ENCODE peak calls at places on chromosome 1, in six cellular contexts. V, U, S, C, G and Y are unnamed samples.

GRCh38 chr1:77399250-77400086 is 117.6 kb downstream of the AK5 start:
- DNase-seq in V (no peak), U (no peak), S (no peak), C (no peak), G (no peak), Y (no peak)

GRCh38 chr1:13786541-13786940 is 86.6 kb downstream of the PRDM2 start:
- DNase-seq in V (no peak), U (no peak), S (no peak), C (no peak), G (no peak), Y (no peak)

GRCh38 chr1:109923131-109923945 is 12.7 kb downstream of the CSF1 start:
- DNase-seq in V (no peak), U (no peak), S (peak), C (no peak), G (no peak), Y (no peak)

GRCh38 chr1:117561071-117561470 is 44.8 kb upstream of the TENT5C start:
- DNase-seq in V (no peak), U (no peak), S (no peak), C (no peak), G (no peak), Y (no peak)

GRCh38 chr1:231091853-231092301 is 51.8 kb upstream of the FAM89A start:
- DNase-seq in V (peak), U (no peak), S (peak), C (peak), G (peak), Y (no peak)

GRCh38 chr1:201448981-201449380 is 20.0 kb downstream of the PHLDA3 start:
- DNase-seq in V (no peak), U (no peak), S (no peak), C (no peak), G (no peak), Y (no peak)

GRCh38 chr1:78279051-78279450 is 211.7 kb upstream of the PTGFR start:
- DNase-seq in V (no peak), U (no peak), S (no peak), C (no peak), G (no peak), Y (peak)

GRCh38 chr1:202046748-202047708 is 36.6 kb downstream of the ELF3 start:
- DNase-seq in V (no peak), U (no peak), S (no peak), C (no peak), G (peak), Y (peak)

GRCh38 chr1:241697640-241698018 is 45.5 kb downstream of the WDR64 start:
- DNase-seq in V (no peak), U (no peak), S (no peak), C (no peak), G (no peak), Y (no peak)

GRCh38 chr1:36528361-36529349 is 45.9 kb upstream of the CSF3R start:
- DNase-seq in V (no peak), U (no peak), S (peak), C (no peak), G (no peak), Y (no peak)

GRCh38 chr1:201020647-201021332 is 2.7 kb downstream of the KIF21B start:
- DNase-seq in V (peak), U (no peak), S (peak), C (peak), G (no peak), Y (no peak)

GRCh38 chr1:111961773-111962565 is 27.5 kb downstream of the KCND3 start:
- DNase-seq in V (no peak), U (no peak), S (no peak), C (no peak), G (no peak), Y (no peak)

GRCh38 chr1:241679404-241679803 is 27.3 kb downstream of the WDR64 start:
- DNase-seq in V (no peak), U (no peak), S (no peak), C (no peak), G (no peak), Y (no peak)

GRCh38 chr1:40820911-40821693 is 37.5 kb downstream of the KCNQ4 start:
- DNase-seq in V (no peak), U (no peak), S (no peak), C (no peak), G (no peak), Y (no peak)

GRCh38 chr1:198101716-198102453 is 54.9 kb upstream of the NEK7 start:
- DNase-seq in V (no peak), U (no peak), S (no peak), C (no peak), G (no peak), Y (no peak)

GRCh38 chr1:97806336-97806735 is 114.5 kb downstream of the DPYD start:
- DNase-seq in V (no peak), U (no peak), S (no peak), C (no peak), G (no peak), Y (no peak)

GRCh38 chr1:85259866-85260345 is 444 bp upstream of the C1orf52 start:
- DNase-seq in V (no peak), U (no peak), S (no peak), C (no peak), G (no peak), Y (no peak)

GRCh38 chr1:178881950-178882349 is 11.1 kb upstream of the ANGPTL1 start:
- DNase-seq in V (no peak), U (no peak), S (no peak), C (no peak), G (no peak), Y (no peak)

GRCh38 chr1:4771267-4771666 is 116.9 kb downstream of the AJAP1 start:
- DNase-seq in V (no peak), U (no peak), S (no peak), C (no peak), G (no peak), Y (no peak)

GRCh38 chr1:245283001-245283400 is 128.2 kb downstream of the KIF26B start:
- DNase-seq in V (no peak), U (no peak), S (no peak), C (no peak), G (no peak), Y (no peak)

GRCh38 chr1:209900734-209901133 is 37.3 kb upstream of the SYT14 start:
- DNase-seq in V (no peak), U (no peak), S (no peak), C (no peak), G (no peak), Y (no peak)

GRCh38 chr1:61992257-61992656 is 202.4 kb upstream of the L1TD1 start:
- DNase-seq in V (no peak), U (no peak), S (no peak), C (no peak), G (no peak), Y (no peak)

GRCh38 chr1:221841291-221841982 is 99.5 kb upstream of the DUSP10 start:
- DNase-seq in V (no peak), U (no peak), S (no peak), C (no peak), G (no peak), Y (no peak)

GRCh38 chr1:92486251-92487077 is at the start of gene GFI1:
- DNase-seq in V (peak), U (peak), S (no peak), C (peak), G (no peak), Y (no peak)

GRCh38 chr1:36769886-36770830 is 264.2 kb downstream of the GRIK3 start:
- DNase-seq in V (no peak), U (no peak), S (peak), C (no peak), G (no peak), Y (no peak)

GRCh38 chr1:8629241-8630091 is 188.0 kb downstream of the RERE start:
- DNase-seq in V (no peak), U (no peak), S (no peak), C (peak), G (no peak), Y (no peak)

GRCh38 chr1:176744142-176744541 is 281.2 kb downstream of the PAPPA2 start:
- DNase-seq in V (no peak), U (no peak), S (no peak), C (no peak), G (no peak), Y (no peak)

GRCh38 chr1:28886731-28887417 is 27.5 kb upstream of the EPB41 start:
- DNase-seq in V (peak), U (peak), S (peak), C (peak), G (no peak), Y (peak)

GRCh38 chr1:15703562-15703961 is 19.4 kb downstream of the PLEKHM2 start:
- DNase-seq in V (no peak), U (peak), S (no peak), C (no peak), G (no peak), Y (no peak)

GRCh38 chr1:22236151-22236550 is 93.3 kb upstream of the WNT4 start:
- DNase-seq in V (no peak), U (peak), S (no peak), C (no peak), G (no peak), Y (no peak)

GRCh38 chr1:30446508-30446907 is 276.9 kb downstream of the MATN1 start:
- DNase-seq in V (no peak), U (peak), S (no peak), C (no peak), G (no peak), Y (no peak)

GRCh38 chr1:22447581-22448215 is 4.0 kb upstream of the ZBTB40 start:
- DNase-seq in V (no peak), U (no peak), S (no peak), C (no peak), G (no peak), Y (no peak)

GRCh38 chr1:181101581-181102226 is 13.2 kb downstream of the IER5 start:
- DNase-seq in V (no peak), U (no peak), S (no peak), C (no peak), G (no peak), Y (no peak)

GRCh38 chr1:209370616-209371015 is 212.9 kb upstream of the CAMK1G start:
- DNase-seq in V (no peak), U (no peak), S (no peak), C (no peak), G (no peak), Y (peak)

DNA sequence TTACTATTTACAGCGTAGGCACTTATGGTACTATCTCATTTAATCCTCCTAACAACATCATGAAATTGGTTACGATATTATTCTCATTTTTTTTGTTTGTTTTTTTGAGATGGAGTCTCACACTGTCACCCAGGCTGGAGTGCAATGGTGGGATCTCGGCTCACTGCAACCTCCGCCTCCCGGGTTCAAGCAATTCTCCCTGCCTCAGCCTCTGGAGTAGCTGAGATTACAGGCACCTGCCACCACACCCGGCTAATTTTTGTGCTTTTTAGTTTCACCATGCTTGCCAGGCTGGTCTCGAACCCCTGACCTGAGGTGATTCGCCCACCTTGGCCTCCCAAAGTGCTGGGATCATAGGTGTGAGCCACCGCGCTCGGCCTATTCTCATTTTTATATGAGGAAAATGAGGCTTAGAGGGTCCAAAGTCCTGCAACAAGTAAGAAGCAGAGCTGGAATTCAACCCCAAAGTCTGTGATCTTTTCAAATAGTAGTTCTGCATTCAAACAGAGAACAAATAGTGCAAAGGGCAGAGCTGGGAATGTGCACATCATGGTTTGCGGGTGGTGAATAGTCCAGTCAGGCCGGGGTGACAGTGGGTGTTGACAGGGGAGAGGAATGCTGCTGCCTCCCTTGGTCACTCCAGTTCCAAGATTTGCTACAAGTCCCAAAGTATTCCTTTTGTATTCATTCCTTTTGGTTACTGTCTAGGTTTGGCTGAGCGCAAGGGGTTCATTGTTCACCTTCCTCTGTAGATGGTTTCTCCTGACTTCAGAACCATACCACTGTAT is 4.6 kb downstream of the PRUNE1 start:
- DNase-seq in V (no peak), U (no peak), S (no peak), C (no peak), G (no peak), Y (no peak)
- H3K27ac ChIP-seq in V (no peak), U (peak), S (no peak), C (no peak), G (no peak), Y (no peak)

GRCh38 chr1:226966683-226967082 is 26.6 kb downstream of the COQ8A start:
- DNase-seq in V (no peak), U (no peak), S (no peak), C (no peak), G (no peak), Y (no peak)

GRCh38 chr1:226965581-226966440 is 25.7 kb downstream of the COQ8A start:
- DNase-seq in V (no peak), U (no peak), S (no peak), C (no peak), G (no peak), Y (no peak)

GRCh38 chr1:226964611-226965486 is 24.8 kb downstream of the COQ8A start:
- DNase-seq in V (no peak), U (no peak), S (no peak), C (no peak), G (no peak), Y (no peak)

GRCh38 chr1:226964068-226964425 is 24.0 kb downstream of the COQ8A start:
- DNase-seq in V (no peak), U (no peak), S (no peak), C (peak), G (no peak), Y (no peak)

GRCh38 chr1:226967665-226968064 is 27.6 kb downstream of the COQ8A start:
- DNase-seq in V (no peak), U (no peak), S (no peak), C (no peak), G (no peak), Y (no peak)
- H3K27ac ChIP-seq in V (no peak), U (peak), S (no peak), C (no peak), G (no peak), Y (no peak)

DNA sequence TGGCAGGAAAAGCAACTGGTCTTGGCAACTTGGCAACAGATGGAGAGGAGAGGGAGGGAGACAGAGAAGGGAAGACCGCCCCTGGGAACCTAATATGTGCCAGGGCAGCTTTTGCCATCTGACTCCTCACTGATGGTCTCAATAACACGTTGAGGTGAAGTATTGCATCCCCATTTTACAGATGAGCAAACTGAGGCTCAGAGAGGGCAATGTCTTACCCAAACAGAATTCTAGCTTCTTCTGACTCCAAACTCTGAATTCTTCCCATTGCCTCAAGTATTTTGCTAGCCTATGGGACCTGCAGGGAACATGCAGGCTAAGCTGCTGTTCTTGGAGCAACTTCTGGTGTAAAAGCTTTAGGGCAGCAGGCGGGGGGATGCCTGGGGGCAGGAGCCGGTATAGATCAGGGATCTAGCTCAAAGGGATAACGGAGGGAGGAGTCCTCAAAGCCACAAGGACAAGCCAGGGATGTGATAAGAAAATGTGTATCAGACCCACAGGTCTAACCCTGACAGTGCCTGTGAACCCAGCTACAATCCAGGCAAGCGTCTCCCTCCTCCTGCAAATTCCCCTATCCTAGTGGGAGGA is 7.2 kb upstream of the GUCA2A start:
- DNase-seq in V (no peak), U (no peak), S (no peak), C (no peak), G (no peak), Y (no peak)
- H3K27ac ChIP-seq in V (no peak), U (peak), S (no peak), C (no peak), G (no peak), Y (no peak)

DNA sequence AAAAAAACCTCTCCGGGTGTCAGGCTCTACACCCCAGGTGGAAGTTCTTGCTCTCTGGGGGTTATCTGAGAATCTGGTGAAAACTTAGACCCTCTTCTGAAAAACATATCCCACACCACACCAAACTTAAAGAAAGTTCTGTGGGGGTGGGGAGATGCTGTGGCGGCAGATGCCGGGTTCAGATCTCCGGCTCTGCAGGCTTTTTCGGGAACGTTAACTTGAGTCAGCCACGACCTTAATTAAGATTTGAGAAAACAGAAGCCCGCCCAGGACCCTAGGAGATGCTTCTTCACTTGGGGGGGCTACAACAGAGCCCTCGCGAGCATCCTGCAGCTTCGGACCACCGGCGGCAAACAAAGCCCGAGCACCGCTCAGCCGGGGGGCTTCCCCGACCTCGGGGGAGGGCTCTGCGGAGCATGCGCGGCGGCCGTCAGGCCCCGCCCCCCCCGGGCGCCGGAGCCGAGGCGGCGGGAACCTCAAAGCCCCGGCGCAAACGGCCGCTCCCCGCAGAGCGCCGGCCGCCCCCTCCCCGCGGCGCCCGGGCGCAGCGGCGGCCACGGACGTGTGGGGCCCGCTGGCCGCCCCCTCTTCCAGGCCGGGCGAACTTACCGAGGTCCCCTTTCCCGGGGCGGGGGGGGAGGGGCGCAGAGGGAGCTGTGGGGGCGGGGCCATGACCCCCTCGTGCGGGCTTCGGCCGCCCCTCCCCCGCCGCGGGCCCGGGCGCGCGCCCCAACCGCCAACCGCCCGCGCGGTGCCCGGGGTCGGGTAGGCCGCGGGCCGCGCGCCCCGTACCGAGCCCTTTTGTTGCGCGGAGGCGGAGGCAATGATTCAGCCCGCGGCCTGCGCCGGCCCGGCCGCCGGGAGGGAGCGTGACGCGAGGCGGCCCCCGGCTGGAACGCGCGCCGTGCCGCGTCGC is 2.0 kb downstream of the RCC2 start:
- DNase-seq in V (peak), U (peak), S (peak), C (peak), G (no peak), Y (no peak)
- H3K27ac ChIP-seq in V (peak), U (peak), S (peak), C (peak), G (peak), Y (peak)

GRCh38 chr1:6287431-6287886 is 26.6 kb upstream of the GPR153 start:
- DNase-seq in V (no peak), U (no peak), S (no peak), C (no peak), G (no peak), Y (no peak)

GRCh38 chr1:6288026-6288425 is 27.1 kb upstream of the GPR153 start:
- DNase-seq in V (no peak), U (no peak), S (no peak), C (no peak), G (no peak), Y (no peak)

GRCh38 chr1:6286266-6286665 is 25.4 kb upstream of the GPR153 start:
- DNase-seq in V (no peak), U (no peak), S (no peak), C (no peak), G (no peak), Y (no peak)

GRCh38 chr1:6287029-6287428 is 26.1 kb upstream of the GPR153 start:
- DNase-seq in V (no peak), U (no peak), S (no peak), C (no peak), G (no peak), Y (no peak)

GRCh38 chr1:6288674-6289073 is 27.8 kb upstream of the GPR153 start:
- DNase-seq in V (no peak), U (no peak), S (no peak), C (no peak), G (no peak), Y (no peak)
- H3K27ac ChIP-seq in V (no peak), U (no peak), S (no peak), C (no peak), G (no peak), Y (no peak)

GRCh38 chr1:87953732-87954344 is 625.2 kb downstream of the LMO4 start:
- DNase-seq in V (peak), U (no peak), S (peak), C (peak), G (peak), Y (no peak)

GRCh38 chr1:87956072-87956471 is 627.4 kb downstream of the LMO4 start:
- DNase-seq in V (no peak), U (peak), S (no peak), C (no peak), G (peak), Y (peak)

GRCh38 chr1:87953109-87953508 is 624.4 kb downstream of the LMO4 start:
- DNase-seq in V (no peak), U (no peak), S (no peak), C (no peak), G (no peak), Y (no peak)

GRCh38 chr1:87956766-87957165 is 628.1 kb downstream of the LMO4 start:
- DNase-seq in V (no peak), U (no peak), S (no peak), C (no peak), G (no peak), Y (no peak)

DNA sequence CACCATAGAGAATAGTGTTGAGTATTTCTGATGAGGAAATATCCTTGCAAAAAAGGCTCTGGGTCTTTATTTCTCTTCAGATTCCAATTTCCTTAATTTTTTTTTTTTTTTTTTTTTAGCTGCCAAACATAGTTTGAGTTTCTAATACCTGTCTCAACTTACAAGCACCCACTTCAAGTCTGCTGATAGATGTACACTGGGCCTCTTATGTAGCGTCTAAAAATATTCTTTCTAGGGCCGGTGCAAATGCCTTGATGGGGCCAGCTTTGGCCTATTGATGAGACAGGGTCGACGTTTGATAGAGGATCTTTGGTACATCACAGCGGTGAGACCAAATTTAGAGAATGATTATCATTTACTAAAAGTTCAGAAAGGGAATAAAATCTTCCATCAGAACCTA is 626.4 kb downstream of the LMO4 start:
- DNase-seq in V (no peak), U (no peak), S (no peak), C (no peak), G (no peak), Y (no peak)
- H3K27ac ChIP-seq in V (no peak), U (no peak), S (no peak), C (no peak), G (no peak), Y (no peak)